ENCODE peak calls at places on chromosomes 12 and 14, in ten cellular contexts. I, O, K, N, J, D, Q, B, Z and G are unnamed samples.

GRCh38 chr12:85310025-85310424 is 30.0 kb downstream of the ALX1 start:
- DNase-seq in K (no peak), Z (no peak), D (no peak), Q (no peak), B (no peak), O (peak; percentile 0), I (no peak), J (no peak), N (no peak), G (no peak)

GRCh38 chr12:95085612-95086011 is 12.2 kb upstream of the NR2C1 start:
- DNase-seq in K (no peak), Z (no peak), O (no peak), I (no peak), B (no peak), N (no peak), D (no peak), J (no peak), Q (no peak), G (no peak)

GRCh38 chr14:72926292-72927028 is at the start of gene DCAF4:
- DNase-seq in I (peak; percentile 97), B (peak; percentile 94), K (peak; percentile 98), Z (peak; percentile 99), Q (peak; percentile 90), J (peak; percentile 97), D (peak; percentile 98), O (peak; percentile 99), N (peak; percentile 100), G (peak; percentile 99)

GRCh38 chr12:130444986-130445385 is 107.3 kb downstream of the PIWIL1 start:
- DNase-seq in N (no peak), O (no peak), D (no peak), B (no peak), I (no peak), K (no peak), Q (no peak), Z (no peak), J (no peak), G (no peak)

GRCh38 chr12:54701940-54702592 is 53.9 kb upstream of the DCD start:
- DNase-seq in N (peak; percentile 75), D (peak; percentile 24), Z (peak; percentile 12), K (peak; percentile 34), O (peak; percentile 68), I (no peak), Q (no peak), J (no peak), B (no peak), G (peak; percentile 66)

GRCh38 chr12:74415633-74416032 is 122.0 kb upstream of the ATXN7L3B start:
- DNase-seq in Q (peak; percentile 14), B (no peak), I (no peak), O (peak; percentile 48), D (no peak), N (peak; percentile 62), J (no peak), K (peak; percentile 36), Z (peak; percentile 15), G (peak; percentile 52)

GRCh38 chr12:57607958-57608663 is 3.1 kb upstream of the ARHGEF25 start:
- DNase-seq in Z (no peak), Q (no peak), J (no peak), B (no peak), I (no peak), D (no peak), O (no peak), N (no peak), K (no peak), G (no peak)

GRCh38 chr12:47927346-47927745 is 22.6 kb upstream of the VDR start:
- DNase-seq in O (no peak), B (no peak), J (no peak), Z (no peak), N (no peak), Q (no peak), I (no peak), D (no peak), K (no peak), G (no peak)

GRCh38 chr12:132391326-132392041 is 62.1 kb upstream of the GALNT9 start:
- DNase-seq in I (no peak), O (no peak), D (no peak), Q (no peak), N (no peak), B (no peak), J (peak; percentile 67), K (no peak), Z (no peak), G (no peak)

GRCh38 chr12:121036810-121037326 is 2.2 kb downstream of the OASL start:
- DNase-seq in I (no peak), O (peak; percentile 77), B (no peak), Q (no peak), N (no peak), K (peak; percentile 41), Z (peak; percentile 85), D (no peak), J (no peak), G (peak; percentile 77)

GRCh38 chr12:88113871-88114270 is 28.0 kb downstream of the CEP290 start:
- DNase-seq in I (no peak), B (no peak), K (no peak), Z (peak; percentile 6), N (no peak), Q (no peak), D (no peak), O (peak; percentile 18), J (no peak), G (no peak)

GRCh38 chr14:56244138-56244789 is 126.1 kb downstream of the PELI2 start:
- DNase-seq in O (peak; percentile 90), I (no peak), Z (no peak), B (no peak), K (no peak), J (no peak), Q (no peak), N (no peak), D (peak; percentile 80), G (peak; percentile 58)

GRCh38 chr14:55102141-55102547 is 26.9 kb upstream of the LGALS3 start:
- DNase-seq in O (peak; percentile 98), Z (peak; percentile 81), J (peak; percentile 90), B (no peak), D (peak; percentile 98), Q (no peak), N (peak; percentile 49), K (peak; percentile 62), I (peak; percentile 92), G (peak; percentile 88)

GRCh38 chr14:68250950-68251765 is 431.6 kb downstream of the RAD51B start:
- DNase-seq in N (peak; percentile 50), I (no peak), Z (peak; percentile 23), Q (no peak), O (no peak), K (no peak), D (no peak), B (no peak), J (no peak), G (peak; percentile 28)

GRCh38 chr12:65943388-65944137 is 119.3 kb downstream of the HMGA2 start:
- DNase-seq in Z (no peak), D (no peak), Q (no peak), I (no peak), K (no peak), J (no peak), N (peak; percentile 48), O (no peak), B (no peak), G (no peak)
- TF ChIP-seq CTCF in Z (no peak), D (peak; percentile 32), Q (no peak), I (no peak), K (no peak), J (no peak), N (peak; percentile 53), O (peak; percentile 27), B (no peak), G (no peak)

DNA sequence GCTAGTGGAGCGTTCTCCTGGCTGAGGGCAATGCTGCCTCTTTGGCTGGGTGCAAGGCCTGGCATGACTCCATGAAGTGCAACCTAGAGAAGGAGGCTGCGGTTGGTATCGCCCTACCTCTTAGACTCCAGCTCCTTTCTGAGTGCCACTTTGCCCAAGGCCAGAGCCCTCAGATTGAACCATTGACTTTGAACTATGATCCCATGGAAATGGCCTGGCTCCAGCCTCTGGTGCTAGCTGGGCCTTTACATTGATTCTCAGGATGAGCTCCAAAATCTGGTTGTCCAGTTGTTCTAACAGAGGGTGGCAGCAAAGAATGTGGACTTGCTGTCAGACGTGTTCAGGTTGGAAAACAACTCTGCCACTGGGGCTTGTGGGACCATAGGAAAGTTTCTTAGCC is 16.1 kb upstream of the SMOC1 start:
- DNase-seq in Q (no peak), O (no peak), K (no peak), J (no peak), N (no peak), Z (peak; percentile 23), I (no peak), B (no peak), D (no peak), G (no peak)
- TF ChIP-seq CTCF in Q (no peak), O (no peak), K (no peak), J (no peak), N (no peak), Z (no peak), I (no peak), B (no peak), D (no peak), G (peak; percentile 16)

GRCh38 chr12:20525064-20525610 is 156.8 kb downstream of the PDE3A start:
- DNase-seq in Z (no peak), N (no peak), O (peak; percentile 79), J (no peak), B (no peak), K (no peak), Q (no peak), I (no peak), D (no peak), G (no peak)
- TF ChIP-seq CTCF in Z (no peak), N (no peak), O (no peak), J (no peak), B (no peak), K (no peak), Q (no peak), I (no peak), D (no peak), G (no peak)

DNA sequence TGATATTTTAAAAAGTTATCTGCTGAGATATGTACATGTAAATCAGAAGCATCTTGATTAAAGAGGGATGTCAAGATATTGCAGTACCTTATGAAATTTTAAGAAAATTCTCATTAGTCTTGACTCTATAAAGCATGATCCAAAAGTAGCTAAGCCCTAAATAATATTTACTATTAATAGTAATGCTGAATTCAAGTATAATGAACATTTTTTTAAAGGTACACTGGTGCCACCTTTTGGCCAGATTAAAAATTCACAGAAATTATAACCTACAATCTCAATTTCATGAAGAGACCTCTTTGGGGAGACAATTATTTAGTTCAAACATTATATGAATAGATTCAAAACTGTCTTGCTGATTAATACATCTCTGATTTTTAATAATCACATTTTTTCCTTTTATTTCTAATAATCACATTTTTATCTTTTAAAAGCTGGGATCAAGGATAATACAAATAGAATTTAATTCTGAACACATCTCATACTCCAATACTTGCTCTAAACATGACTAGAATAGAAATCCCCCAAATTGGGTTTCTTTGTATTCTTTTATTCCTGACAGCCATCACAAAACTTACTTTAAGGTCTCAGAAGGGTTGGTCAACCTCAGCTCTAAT is 13.4 kb downstream of the AKAP5 start:
- DNase-seq in N (no peak), B (no peak), J (no peak), O (peak; percentile 60), D (peak; percentile 27), Q (no peak), I (no peak), K (peak; percentile 44), Z (peak; percentile 3), G (peak; percentile 19)
- TF ChIP-seq CTCF in N (no peak), B (peak; percentile 34), J (no peak), O (peak; percentile 14), D (no peak), Q (no peak), I (no peak), K (peak; percentile 65), Z (peak; percentile 25), G (peak; percentile 16)